ENCODE peak calls at places on chromosome 6, in four cellular contexts. M is HepG2, Z is K562, D is GM12878. V is an unnamed sample.
A peak's percentile ranks its signal among the peaks of the same experiment; 100 is the strongest.

GRCh38 chr6:159989882-159990480 is 21.1 kb downstream of the IGF2R start:
- DNase-seq in M (no peak), Z (peak; percentile 75), D (no peak), V (no peak)

GRCh38 chr6:73688351-73688750 is 7.7 kb upstream of the CD109 start:
- DNase-seq in M (no peak), Z (no peak), D (no peak), V (no peak)

GRCh38 chr6:108767418-108768175 is 80.6 kb upstream of the ARMC2 start:
- DNase-seq in M (no peak), Z (no peak), D (no peak), V (no peak)

GRCh38 chr6:157763129-157763893 is 59.7 kb upstream of the SNX9 start:
- DNase-seq in M (peak; percentile 88), Z (peak; percentile 89), D (no peak), V (no peak)

GRCh38 chr6:36054965-36055364 is 27.4 kb downstream of the MAPK14 start:
- DNase-seq in M (no peak), Z (no peak), D (no peak), V (no peak)

GRCh38 chr6:56802570-56802969 is 152.3 kb upstream of the BEND6 start:
- DNase-seq in M (peak; percentile 68), Z (no peak), D (no peak), V (no peak)

GRCh38 chr6:148529010-148529409 is 186.4 kb downstream of the SASH1 start:
- DNase-seq in M (no peak), Z (no peak), D (no peak), V (no peak)

GRCh38 chr6:42136508-42137191 is 5.8 kb downstream of the C6orf132 start:
- DNase-seq in M (peak; percentile 61), Z (peak; percentile 88), D (peak; percentile 11), V (peak; percentile 34)

GRCh38 chr6:47733879-47734558 is 35.6 kb downstream of the ADGRF4 start:
- DNase-seq in M (peak; percentile 28), Z (peak; percentile 50), D (peak; percentile 7), V (no peak)

GRCh38 chr6:32169211-32169610 is 4.8 kb downstream of the EGFL8 start:
- DNase-seq in M (no peak), Z (no peak), D (no peak), V (no peak)

GRCh38 chr6:52546192-52546591 is 30.7 kb downstream of the TRAM2 start:
- DNase-seq in M (no peak), Z (no peak), D (no peak), V (no peak)

GRCh38 chr6:44123544-44123943 is 3.7 kb downstream of the MRPL14 start:
- DNase-seq in M (no peak), Z (no peak), D (no peak), V (no peak)

GRCh38 chr6:27669278-27669797 is 196.4 kb upstream of the ZNF184 start:
- DNase-seq in M (no peak), Z (peak; percentile 55), D (no peak), V (no peak)

GRCh38 chr6:15871211-15871770 is 208.5 kb upstream of the DTNBP1 start:
- DNase-seq in M (no peak), Z (no peak), D (no peak), V (no peak)

GRCh38 chr6:138349891-138350290 is 27.8 kb upstream of the SMIM28 start:
- DNase-seq in M (no peak), Z (no peak), D (no peak), V (no peak)

GRCh38 chr6:132115714-132116366 is 164.7 kb upstream of the CCN2 start:
- DNase-seq in M (no peak), Z (no peak), D (no peak), V (no peak)

GRCh38 chr6:92723390-92723931 is 695.9 kb downstream of the EPHA7 start:
- DNase-seq in M (no peak), Z (no peak), D (no peak), V (no peak)

GRCh38 chr6:16921399-16922110 is 160.3 kb upstream of the ATXN1 start:
- DNase-seq in M (no peak), Z (no peak), D (no peak), V (no peak)

GRCh38 chr6:14016432-14016831 is 91.7 kb downstream of the RNF182 start:
- DNase-seq in M (no peak), Z (no peak), D (no peak), V (no peak)

GRCh38 chr6:129385117-129385516 is 324.9 kb downstream of the ARHGAP18 start:
- DNase-seq in M (no peak), Z (no peak), D (no peak), V (no peak)
- TF ChIP-seq FOXM1 in M (no peak), Z (no peak), D (no peak), V (no peak)

DNA sequence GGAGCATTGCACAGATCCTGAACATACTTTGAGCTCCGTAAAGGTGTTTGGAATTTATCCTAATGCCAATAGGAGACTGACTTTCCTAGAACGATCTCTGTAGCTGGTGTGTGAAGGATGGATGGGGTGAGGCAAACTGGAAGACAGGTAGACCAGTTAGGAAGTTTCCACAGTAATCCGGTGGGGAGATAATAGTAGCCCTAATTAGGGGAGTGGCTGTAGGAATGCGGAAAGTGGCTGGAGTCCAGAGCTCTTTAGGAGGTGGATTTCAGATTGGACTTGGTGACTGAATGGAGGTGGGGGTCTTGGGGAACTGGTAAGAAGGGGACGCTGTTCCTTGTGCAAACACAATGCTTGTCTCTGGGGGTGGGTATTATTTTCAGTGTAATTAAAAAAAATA is 146.3 kb downstream of the SOX4 start:
- DNase-seq in M (no peak), Z (no peak), D (no peak), V (no peak)
- TF ChIP-seq FOXK2 in M (no peak), Z (no peak), D (no peak), V (no peak)

DNA sequence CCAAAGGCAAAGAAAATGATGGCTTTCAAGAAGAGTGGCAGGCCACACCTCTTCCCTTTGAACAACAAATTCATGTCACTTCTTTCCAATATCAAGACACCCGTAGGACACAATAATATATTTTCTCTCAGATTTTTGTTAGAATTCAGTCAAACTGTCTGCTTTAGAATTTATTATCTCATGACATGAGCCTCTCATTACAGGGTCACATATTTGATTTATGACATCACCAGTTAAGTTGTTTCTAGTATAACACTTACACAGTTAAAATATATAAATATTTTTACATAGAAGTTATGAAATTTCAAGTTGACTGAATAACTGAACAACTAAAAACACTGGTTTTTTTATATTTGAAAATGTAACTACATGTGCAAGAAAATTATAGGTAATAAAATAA is 320.6 kb upstream of the AGPAT4 start:
- DNase-seq in M (no peak), Z (no peak), D (no peak), V (no peak)
- TF ChIP-seq FOXM1 in M (no peak), Z (no peak), D (no peak), V (no peak)

DNA sequence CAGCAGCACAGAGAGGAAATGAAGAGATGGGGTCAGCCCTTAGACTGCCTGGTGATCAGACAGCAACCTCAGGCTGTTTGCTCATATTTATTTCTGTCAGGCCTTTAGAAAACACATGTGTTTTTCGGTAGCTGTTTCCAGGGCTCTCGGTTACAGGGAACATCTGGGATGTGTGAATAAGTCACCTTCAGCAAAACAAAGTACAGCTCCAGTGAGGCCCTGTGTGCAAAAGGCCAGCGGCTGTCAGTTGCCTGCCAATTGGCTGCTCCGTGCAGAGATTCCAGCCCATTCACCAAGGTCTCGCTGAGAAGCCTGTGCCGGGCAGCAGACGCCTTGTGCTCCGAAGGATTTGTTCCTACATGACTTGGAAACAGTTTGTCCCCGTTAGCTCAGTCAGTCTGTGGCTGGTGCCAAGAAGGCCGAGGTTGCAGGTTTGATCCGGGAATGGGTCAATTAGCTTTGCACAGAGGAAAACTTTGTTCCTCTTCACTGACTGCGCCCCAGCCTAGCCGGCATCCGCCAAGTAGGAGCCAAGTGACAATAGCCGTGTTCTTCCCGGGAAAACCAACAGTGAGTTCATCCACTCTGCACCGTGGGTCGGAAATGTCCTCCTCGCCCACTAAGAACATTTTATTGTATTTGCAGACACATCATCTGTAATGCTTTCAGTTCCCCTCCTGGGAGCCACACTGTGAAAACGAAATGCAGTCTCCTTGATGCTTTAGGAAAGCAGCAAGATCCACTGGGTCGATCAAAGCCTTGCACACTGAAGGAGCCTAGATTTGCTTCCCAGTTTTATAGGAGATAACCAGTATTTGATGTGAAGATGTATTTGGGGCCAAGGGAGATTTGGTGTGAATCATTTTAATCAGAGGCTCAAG is 315.4 kb upstream of the CDYL start:
- DNase-seq in M (no peak), Z (no peak), D (no peak), V (no peak)
- TF ChIP-seq FOXK2 in M (no peak), Z (no peak), D (no peak), V (no peak)

GRCh38 chr6:129490551-129491245 is 219.3 kb downstream of the ARHGAP18 start:
- DNase-seq in M (peak; percentile 43), Z (peak; percentile 62), D (peak; percentile 68), V (no peak)

GRCh38 chr6:129492260-129492659 is 217.7 kb downstream of the ARHGAP18 start:
- DNase-seq in M (no peak), Z (no peak), D (no peak), V (no peak)

GRCh38 chr6:129489215-129489765 is 220.7 kb downstream of the ARHGAP18 start:
- DNase-seq in M (no peak), Z (no peak), D (no peak), V (no peak)

GRCh38 chr6:129493396-129493902 is 216.5 kb downstream of the ARHGAP18 start:
- DNase-seq in M (peak; percentile 23), Z (no peak), D (no peak), V (no peak)

GRCh38 chr6:129491436-129491835 is 218.5 kb downstream of the ARHGAP18 start:
- DNase-seq in M (no peak), Z (no peak), D (no peak), V (no peak)
- TF ChIP-seq FOXM1 in M (no peak), Z (no peak), D (no peak), V (no peak)

GRCh38 chr6:167856474-167856873 is 29.8 kb downstream of the AFDN start:
- DNase-seq in M (no peak), Z (no peak), D (no peak), V (no peak)

GRCh38 chr6:167858842-167859520 is 32.3 kb downstream of the AFDN start:
- DNase-seq in M (no peak), Z (no peak), D (no peak), V (no peak)

GRCh38 chr6:167855825-167856425 is 29.2 kb downstream of the AFDN start:
- DNase-seq in M (peak; percentile 96), Z (peak; percentile 92), D (no peak), V (no peak)

GRCh38 chr6:167858086-167858591 is 31.4 kb downstream of the AFDN start:
- DNase-seq in M (no peak), Z (no peak), D (no peak), V (no peak)

GRCh38 chr6:167856999-167857660 is 30.4 kb downstream of the AFDN start:
- DNase-seq in M (peak; percentile 22), Z (peak; percentile 90), D (peak; percentile 28), V (no peak)
- TF ChIP-seq FOXK2 in M (no peak), Z (peak; percentile 90), D (no peak), V (no peak)

GRCh38 chr6:134706806-134707205 is 243.1 kb downstream of the ALDH8A1 start:
- DNase-seq in M (no peak), Z (no peak), D (no peak), V (no peak)

GRCh38 chr6:134708079-134708478 is 241.8 kb downstream of the ALDH8A1 start:
- DNase-seq in M (no peak), Z (no peak), D (no peak), V (no peak)

GRCh38 chr6:134703206-134703605 is 246.7 kb downstream of the ALDH8A1 start:
- DNase-seq in M (no peak), Z (no peak), D (no peak), V (no peak)

GRCh38 chr6:134706153-134706552 is 243.7 kb downstream of the ALDH8A1 start:
- DNase-seq in M (no peak), Z (no peak), D (no peak), V (no peak)

GRCh38 chr6:134707342-134707982 is 242.4 kb downstream of the ALDH8A1 start:
- DNase-seq in M (peak; percentile 80), Z (no peak), D (no peak), V (peak; percentile 55)
- TF ChIP-seq FOXM1 in M (no peak), Z (no peak), D (no peak), V (no peak)